ENCODE peak calls at places on chromosome 18, in four cellular contexts. One of them, this sample, is unnamed. For H3K27me3, the result is how much of the 10 kb centered on the place peaks cover.

GRCh38 chr18:74892066-74892627 is 294.5 kb downstream of the ZNF407 start:
- DNase-seq in CD8-positive, alpha-beta T cell: no peak
- DNase-seq in heart left ventricle: no peak
- DNase-seq in pancreas: no peak
- DNase-seq in this sample: no peak

GRCh38 chr18:77063256-77063655 is 69.3 kb downstream of the MBP start:
- DNase-seq in heart left ventricle: no peak
- DNase-seq in pancreas: no peak
- DNase-seq in CD8-positive, alpha-beta T cell: peak
- DNase-seq in this sample: no peak

GRCh38 chr18:1585881-1586488 is 681.3 kb downstream of the ADCYAP1 start:
- DNase-seq in heart left ventricle: no peak
- DNase-seq in CD8-positive, alpha-beta T cell: no peak
- DNase-seq in pancreas: no peak
- DNase-seq in this sample: peak

GRCh38 chr18:51248685-51249084 is 51.2 kb upstream of the MEX3C start:
- DNase-seq in heart left ventricle: no peak
- DNase-seq in pancreas: no peak
- DNase-seq in CD8-positive, alpha-beta T cell: no peak
- DNase-seq in this sample: peak

GRCh38 chr18:58819051-58819450 is 45.6 kb upstream of the ZNF532 start:
- DNase-seq in CD8-positive, alpha-beta T cell: no peak
- DNase-seq in pancreas: no peak
- DNase-seq in heart left ventricle: no peak
- DNase-seq in this sample: no peak

GRCh38 chr18:13379930-13380665 is 161.5 kb downstream of the LDLRAD4 start:
- DNase-seq in CD8-positive, alpha-beta T cell: no peak
- DNase-seq in heart left ventricle: no peak
- DNase-seq in pancreas: no peak
- DNase-seq in this sample: no peak

GRCh38 chr18:50447102-50447501 is 72.3 kb downstream of the SKA1 start:
- DNase-seq in pancreas: no peak
- DNase-seq in heart left ventricle: no peak
- DNase-seq in CD8-positive, alpha-beta T cell: no peak
- DNase-seq in this sample: no peak

GRCh38 chr18:13617826-13618515 is 108.4 kb downstream of the FAM210A start:
- DNase-seq in pancreas: no peak
- DNase-seq in heart left ventricle: no peak
- DNase-seq in CD8-positive, alpha-beta T cell: no peak
- DNase-seq in this sample: no peak

GRCh38 chr18:75161629-75162028 is 47.3 kb downstream of the PTGR3 start:
- DNase-seq in heart left ventricle: peak
- DNase-seq in pancreas: no peak
- DNase-seq in CD8-positive, alpha-beta T cell: peak
- DNase-seq in this sample: peak

GRCh38 chr18:6414723-6415362 is at the start of gene L3MBTL4:
- DNase-seq in heart left ventricle: peak
- DNase-seq in pancreas: peak
- DNase-seq in CD8-positive, alpha-beta T cell: no peak
- DNase-seq in this sample: no peak

GRCh38 chr18:27500531-27500930 is 315.4 kb upstream of the CHST9 start:
- DNase-seq in CD8-positive, alpha-beta T cell: no peak
- DNase-seq in heart left ventricle: no peak
- DNase-seq in pancreas: no peak
- DNase-seq in this sample: no peak

GRCh38 chr18:58990720-58991119 is 126.0 kb downstream of the ZNF532 start:
- DNase-seq in CD8-positive, alpha-beta T cell: no peak
- DNase-seq in heart left ventricle: no peak
- DNase-seq in pancreas: no peak
- DNase-seq in this sample: no peak

GRCh38 chr18:43625582-43625981 is 348.3 kb upstream of the SYT4 start:
- DNase-seq in CD8-positive, alpha-beta T cell: no peak
- DNase-seq in heart left ventricle: no peak
- DNase-seq in pancreas: no peak
- DNase-seq in this sample: no peak

GRCh38 chr18:58005036-58005435 is 39.0 kb upstream of the NEDD4L start:
- DNase-seq in CD8-positive, alpha-beta T cell: no peak
- DNase-seq in pancreas: no peak
- DNase-seq in heart left ventricle: no peak
- DNase-seq in this sample: no peak

GRCh38 chr18:14746897-14747296 is 1.1 kb upstream of the ANKRD30B start:
- DNase-seq in pancreas: peak
- DNase-seq in heart left ventricle: no peak
- DNase-seq in CD8-positive, alpha-beta T cell: no peak
- DNase-seq in this sample: no peak

GRCh38 chr18:55003695-55004094 is 44.4 kb upstream of the CCDC68 start:
- DNase-seq in CD8-positive, alpha-beta T cell: no peak
- DNase-seq in heart left ventricle: no peak
- DNase-seq in pancreas: no peak
- DNase-seq in this sample: no peak

GRCh38 chr18:10726198-10727068 is 200.6 kb downstream of the NAPG start:
- DNase-seq in heart left ventricle: no peak
- DNase-seq in pancreas: peak
- DNase-seq in CD8-positive, alpha-beta T cell: no peak
- DNase-seq in this sample: no peak
- H3K4me3 ChIP-seq in heart left ventricle: peak
- H3K4me3 ChIP-seq in pancreas: no peak
- H3K4me3 ChIP-seq in CD8-positive, alpha-beta T cell: no peak
- H3K4me3 ChIP-seq in this sample: no peak

GRCh38 chr18:78621141-78621540 is 358.5 kb upstream of the SALL3 start:
- DNase-seq in pancreas: no peak
- DNase-seq in CD8-positive, alpha-beta T cell: no peak
- DNase-seq in heart left ventricle: no peak
- DNase-seq in this sample: no peak
- H3K27me3 ChIP-seq in pancreas: under half
- H3K27me3 ChIP-seq in CD8-positive, alpha-beta T cell: under half
- H3K27me3 ChIP-seq in heart left ventricle: under half
- H3K27me3 ChIP-seq in this sample: under half

GRCh38 chr18:2847341-2848144 is 737 bp downstream of the EMILIN2 start:
- DNase-seq in CD8-positive, alpha-beta T cell: no peak
- DNase-seq in pancreas: no peak
- DNase-seq in heart left ventricle: peak
- DNase-seq in this sample: no peak

GRCh38 chr18:2846638-2847340 is at the start of gene EMILIN2:
- DNase-seq in CD8-positive, alpha-beta T cell: peak
- DNase-seq in heart left ventricle: peak
- DNase-seq in pancreas: peak
- DNase-seq in this sample: no peak

GRCh38 chr18:2845175-2845574 is 1.6 kb upstream of the EMILIN2 start:
- DNase-seq in heart left ventricle: no peak
- DNase-seq in pancreas: no peak
- DNase-seq in CD8-positive, alpha-beta T cell: no peak
- DNase-seq in this sample: no peak

GRCh38 chr18:2848145-2848878 is 1.5 kb downstream of the EMILIN2 start:
- DNase-seq in heart left ventricle: no peak
- DNase-seq in pancreas: no peak
- DNase-seq in CD8-positive, alpha-beta T cell: no peak
- DNase-seq in this sample: no peak

GRCh38 chr18:2846241-2846637 is 567 bp upstream of the EMILIN2 start:
- DNase-seq in pancreas: no peak
- DNase-seq in heart left ventricle: no peak
- DNase-seq in CD8-positive, alpha-beta T cell: no peak
- DNase-seq in this sample: peak
- H3K4me3 ChIP-seq in pancreas: peak
- H3K4me3 ChIP-seq in heart left ventricle: peak
- H3K4me3 ChIP-seq in CD8-positive, alpha-beta T cell: peak
- H3K4me3 ChIP-seq in this sample: peak

GRCh38 chr18:79005653-79006052 is 26.0 kb downstream of the SALL3 start:
- DNase-seq in pancreas: peak
- DNase-seq in CD8-positive, alpha-beta T cell: no peak
- DNase-seq in heart left ventricle: no peak
- DNase-seq in this sample: no peak

GRCh38 chr18:78998350-78999055 is 18.9 kb downstream of the SALL3 start:
- DNase-seq in heart left ventricle: no peak
- DNase-seq in pancreas: no peak
- DNase-seq in CD8-positive, alpha-beta T cell: no peak
- DNase-seq in this sample: no peak

GRCh38 chr18:78996741-78997490 is 17.3 kb downstream of the SALL3 start:
- DNase-seq in CD8-positive, alpha-beta T cell: no peak
- DNase-seq in heart left ventricle: no peak
- DNase-seq in pancreas: peak
- DNase-seq in this sample: no peak

GRCh38 chr18:78999939-79000338 is 20.3 kb downstream of the SALL3 start:
- DNase-seq in heart left ventricle: no peak
- DNase-seq in pancreas: no peak
- DNase-seq in CD8-positive, alpha-beta T cell: no peak
- DNase-seq in this sample: no peak

DNA sequence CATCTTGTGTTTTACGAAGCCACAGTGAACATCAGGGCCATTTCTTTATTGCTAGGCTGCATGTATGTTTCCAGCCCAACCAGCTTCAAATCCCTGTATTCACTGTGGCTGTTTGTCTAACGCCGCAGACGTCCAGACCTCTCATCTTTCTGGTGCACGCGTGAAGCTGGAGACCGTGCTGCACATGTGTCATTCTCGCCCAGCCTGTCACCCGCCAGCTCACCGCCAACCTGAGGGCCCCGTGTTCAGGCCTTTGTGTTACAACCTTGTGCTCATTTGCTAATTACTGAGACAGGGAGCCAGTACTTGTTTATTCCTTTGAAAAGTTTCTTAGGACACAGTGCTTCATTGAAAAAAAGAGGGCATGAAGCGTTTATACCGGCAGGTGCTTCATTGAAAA is 21.4 kb downstream of the SALL3 start:
- DNase-seq in heart left ventricle: no peak
- DNase-seq in pancreas: no peak
- DNase-seq in CD8-positive, alpha-beta T cell: no peak
- DNase-seq in this sample: no peak
- H3K27me3 ChIP-seq in heart left ventricle: under half
- H3K27me3 ChIP-seq in pancreas: under half
- H3K27me3 ChIP-seq in CD8-positive, alpha-beta T cell: under half
- H3K27me3 ChIP-seq in this sample: under half

GRCh38 chr18:30113454-30113853 is 929.1 kb downstream of the DSC3 start:
- DNase-seq in pancreas: no peak
- DNase-seq in CD8-positive, alpha-beta T cell: no peak
- DNase-seq in heart left ventricle: no peak
- DNase-seq in this sample: no peak
- H3K4me3 ChIP-seq in pancreas: no peak
- H3K4me3 ChIP-seq in CD8-positive, alpha-beta T cell: no peak
- H3K4me3 ChIP-seq in heart left ventricle: no peak
- H3K4me3 ChIP-seq in this sample: no peak

DNA sequence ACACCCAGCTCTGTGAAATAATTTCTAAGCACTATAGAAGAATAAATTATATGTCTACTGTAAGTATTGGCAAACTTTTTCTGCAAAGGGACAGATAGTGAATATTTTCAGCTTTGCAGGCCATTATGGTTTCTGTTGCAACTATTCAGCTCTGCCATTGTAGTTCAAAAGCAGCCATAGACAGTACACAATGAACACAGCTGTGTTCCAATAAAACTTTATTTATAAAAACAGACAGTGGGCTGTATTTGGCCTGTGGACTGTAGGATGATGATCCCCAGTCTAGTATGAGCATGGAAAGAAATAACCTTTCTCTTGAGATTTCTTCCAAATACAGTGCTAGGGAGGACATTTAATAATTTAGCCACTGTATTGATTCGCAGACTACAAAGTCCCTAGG is 35.2 kb upstream of the THOC1 start:
- DNase-seq in heart left ventricle: no peak
- DNase-seq in CD8-positive, alpha-beta T cell: no peak
- DNase-seq in pancreas: no peak
- DNase-seq in this sample: no peak
- H3K27me3 ChIP-seq in heart left ventricle: under half
- H3K27me3 ChIP-seq in CD8-positive, alpha-beta T cell: under half
- H3K27me3 ChIP-seq in pancreas: under half
- H3K27me3 ChIP-seq in this sample: under half

This sample was measured in SJCRH30.